ENCODE peak calls at places on chromosome 11, in four cellular contexts. One of them, this sample, is unnamed.

GRCh38 chr11:59999732-60000131 is 17.2 kb upstream of the OOSP4B start:
- DNase-seq in KBM-7: no peak
- DNase-seq in mucosa of gallbladder: no peak
- DNase-seq in activated T-helper 9 cell treated with anti-CD3 and anti-CD28 coated beads, Interleukin-2, amount 50 U/mL, for 16 hours: no peak
- DNase-seq in this sample: no peak

GRCh38 chr11:94400839-94401772 is at the start of gene GPR83:
- DNase-seq in mucosa of gallbladder: no peak
- DNase-seq in activated T-helper 9 cell treated with anti-CD3 and anti-CD28 coated beads, Interleukin-2, amount 50 U/mL, for 16 hours: no peak
- DNase-seq in KBM-7: no peak
- DNase-seq in this sample: no peak

GRCh38 chr11:64918056-64918455 is 1.0 kb upstream of the ATG2A start:
- DNase-seq in mucosa of gallbladder: no peak
- DNase-seq in KBM-7: peak; percentile 60
- DNase-seq in activated T-helper 9 cell treated with anti-CD3 and anti-CD28 coated beads, Interleukin-2, amount 50 U/mL, for 16 hours: no peak
- DNase-seq in this sample: no peak

GRCh38 chr11:33635161-33635560 is 65.5 kb downstream of the C11orf91 start:
- DNase-seq in activated T-helper 9 cell treated with anti-CD3 and anti-CD28 coated beads, Interleukin-2, amount 50 U/mL, for 16 hours: no peak
- DNase-seq in mucosa of gallbladder: no peak
- DNase-seq in KBM-7: no peak
- DNase-seq in this sample: no peak

GRCh38 chr11:28760676-28761390 is 652.6 kb downstream of the METTL15 start:
- DNase-seq in activated T-helper 9 cell treated with anti-CD3 and anti-CD28 coated beads, Interleukin-2, amount 50 U/mL, for 16 hours: no peak
- DNase-seq in KBM-7: no peak
- DNase-seq in mucosa of gallbladder: no peak
- DNase-seq in this sample: no peak

GRCh38 chr11:92804388-92804787 is 165.1 kb upstream of the MTNR1B start:
- DNase-seq in KBM-7: no peak
- DNase-seq in activated T-helper 9 cell treated with anti-CD3 and anti-CD28 coated beads, Interleukin-2, amount 50 U/mL, for 16 hours: no peak
- DNase-seq in mucosa of gallbladder: no peak
- DNase-seq in this sample: no peak

GRCh38 chr11:133942594-133942993 is 14.2 kb downstream of the IGSF9B start:
- DNase-seq in activated T-helper 9 cell treated with anti-CD3 and anti-CD28 coated beads, Interleukin-2, amount 50 U/mL, for 16 hours: no peak
- DNase-seq in mucosa of gallbladder: no peak
- DNase-seq in KBM-7: no peak
- DNase-seq in this sample: no peak

GRCh38 chr11:64742940-64743590 is 877 bp downstream of the RASGRP2 start:
- DNase-seq in activated T-helper 9 cell treated with anti-CD3 and anti-CD28 coated beads, Interleukin-2, amount 50 U/mL, for 16 hours: peak; percentile 72
- DNase-seq in mucosa of gallbladder: peak; percentile 67
- DNase-seq in KBM-7: peak; percentile 76
- DNase-seq in this sample: peak; percentile 82

GRCh38 chr11:83521647-83522596 is 235.8 kb upstream of the CCDC90B start:
- DNase-seq in activated T-helper 9 cell treated with anti-CD3 and anti-CD28 coated beads, Interleukin-2, amount 50 U/mL, for 16 hours: no peak
- DNase-seq in KBM-7: peak; percentile 17
- DNase-seq in mucosa of gallbladder: no peak
- DNase-seq in this sample: no peak

GRCh38 chr11:128458316-128458715 is 129.0 kb downstream of the ETS1 start:
- DNase-seq in activated T-helper 9 cell treated with anti-CD3 and anti-CD28 coated beads, Interleukin-2, amount 50 U/mL, for 16 hours: no peak
- DNase-seq in mucosa of gallbladder: no peak
- DNase-seq in KBM-7: no peak
- DNase-seq in this sample: peak; percentile 31

GRCh38 chr11:86370922-86371614 is 3.6 kb upstream of the CCDC81 start:
- DNase-seq in KBM-7: peak; percentile 50
- DNase-seq in activated T-helper 9 cell treated with anti-CD3 and anti-CD28 coated beads, Interleukin-2, amount 50 U/mL, for 16 hours: no peak
- DNase-seq in mucosa of gallbladder: no peak
- DNase-seq in this sample: no peak

GRCh38 chr11:57638005-57638760 is 11.5 kb downstream of the YPEL4 start:
- DNase-seq in mucosa of gallbladder: peak; percentile 52
- DNase-seq in activated T-helper 9 cell treated with anti-CD3 and anti-CD28 coated beads, Interleukin-2, amount 50 U/mL, for 16 hours: no peak
- DNase-seq in KBM-7: peak; percentile 80
- DNase-seq in this sample: peak; percentile 78

GRCh38 chr11:131512228-131512627 is 141.8 kb downstream of the NTM start:
- DNase-seq in activated T-helper 9 cell treated with anti-CD3 and anti-CD28 coated beads, Interleukin-2, amount 50 U/mL, for 16 hours: no peak
- DNase-seq in mucosa of gallbladder: no peak
- DNase-seq in KBM-7: no peak
- DNase-seq in this sample: no peak

GRCh38 chr11:23540101-23540561 is 679.9 kb upstream of the CCDC179 start:
- DNase-seq in mucosa of gallbladder: no peak
- DNase-seq in KBM-7: peak; percentile 57
- DNase-seq in activated T-helper 9 cell treated with anti-CD3 and anti-CD28 coated beads, Interleukin-2, amount 50 U/mL, for 16 hours: no peak
- DNase-seq in this sample: no peak

GRCh38 chr11:73461335-73461840 is 85.2 kb downstream of the RELT start:
- DNase-seq in KBM-7: no peak
- DNase-seq in activated T-helper 9 cell treated with anti-CD3 and anti-CD28 coated beads, Interleukin-2, amount 50 U/mL, for 16 hours: no peak
- DNase-seq in mucosa of gallbladder: no peak
- DNase-seq in this sample: no peak

GRCh38 chr11:45532552-45532951 is 132.9 kb downstream of the CHST1 start:
- DNase-seq in activated T-helper 9 cell treated with anti-CD3 and anti-CD28 coated beads, Interleukin-2, amount 50 U/mL, for 16 hours: no peak
- DNase-seq in KBM-7: no peak
- DNase-seq in mucosa of gallbladder: no peak
- DNase-seq in this sample: no peak

GRCh38 chr11:47904048-47904447 is 55.9 kb upstream of the NUP160 start:
- DNase-seq in KBM-7: no peak
- DNase-seq in activated T-helper 9 cell treated with anti-CD3 and anti-CD28 coated beads, Interleukin-2, amount 50 U/mL, for 16 hours: no peak
- DNase-seq in mucosa of gallbladder: no peak
- DNase-seq in this sample: no peak

GRCh38 chr11:59463176-59463575 is 6.4 kb downstream of the OR4D6 start:
- DNase-seq in activated T-helper 9 cell treated with anti-CD3 and anti-CD28 coated beads, Interleukin-2, amount 50 U/mL, for 16 hours: no peak
- DNase-seq in KBM-7: no peak
- DNase-seq in mucosa of gallbladder: no peak
- DNase-seq in this sample: no peak

GRCh38 chr11:121965330-121965729 is 150.7 kb downstream of the BLID start:
- DNase-seq in mucosa of gallbladder: no peak
- DNase-seq in KBM-7: no peak
- DNase-seq in activated T-helper 9 cell treated with anti-CD3 and anti-CD28 coated beads, Interleukin-2, amount 50 U/mL, for 16 hours: no peak
- DNase-seq in this sample: no peak

GRCh38 chr11:2689551-2690260 is 10.1 kb downstream of the KCNQ1OT1 start:
- DNase-seq in mucosa of gallbladder: no peak
- DNase-seq in KBM-7: no peak
- DNase-seq in activated T-helper 9 cell treated with anti-CD3 and anti-CD28 coated beads, Interleukin-2, amount 50 U/mL, for 16 hours: no peak
- DNase-seq in this sample: peak; percentile 48

GRCh38 chr11:119491753-119492455 is 68.9 kb upstream of the THY1 start:
- DNase-seq in mucosa of gallbladder: no peak
- DNase-seq in activated T-helper 9 cell treated with anti-CD3 and anti-CD28 coated beads, Interleukin-2, amount 50 U/mL, for 16 hours: no peak
- DNase-seq in KBM-7: no peak
- DNase-seq in this sample: no peak

GRCh38 chr11:46348986-46349401 is 1.7 kb downstream of the DGKZ start:
- DNase-seq in KBM-7: peak; percentile 32
- DNase-seq in activated T-helper 9 cell treated with anti-CD3 and anti-CD28 coated beads, Interleukin-2, amount 50 U/mL, for 16 hours: peak; percentile 46
- DNase-seq in mucosa of gallbladder: no peak
- DNase-seq in this sample: no peak

GRCh38 chr11:75490221-75491181 is 35.2 kb downstream of the GDPD5 start:
- DNase-seq in mucosa of gallbladder: no peak
- DNase-seq in activated T-helper 9 cell treated with anti-CD3 and anti-CD28 coated beads, Interleukin-2, amount 50 U/mL, for 16 hours: no peak
- DNase-seq in KBM-7: no peak
- DNase-seq in this sample: no peak

GRCh38 chr11:73271936-73272679 is at the start of gene P2RY6:
- DNase-seq in activated T-helper 9 cell treated with anti-CD3 and anti-CD28 coated beads, Interleukin-2, amount 50 U/mL, for 16 hours: no peak
- DNase-seq in KBM-7: peak; percentile 93
- DNase-seq in mucosa of gallbladder: no peak
- DNase-seq in this sample: peak; percentile 57

GRCh38 chr11:76605338-76606074 is 65.0 kb downstream of the LRRC32 start:
- DNase-seq in KBM-7: no peak
- DNase-seq in mucosa of gallbladder: no peak
- DNase-seq in activated T-helper 9 cell treated with anti-CD3 and anti-CD28 coated beads, Interleukin-2, amount 50 U/mL, for 16 hours: no peak
- DNase-seq in this sample: no peak

This sample was measured in adrenal gland.